ENCODE peak calls at places on chromosomes 3 and 15, in eight cellular contexts. One of them, this sample, is unnamed. For H3K4me1, the result is how much of the 10 kb centered on the place peaks cover.

GRCh38 chr15:93035953-93036810 is 52.8 kb downstream of the RGMA start:
- DNase-seq in neural progenitor cell: peak
- DNase-seq in pancreas: no peak
- DNase-seq in SK-N-SH: peak
- DNase-seq in psoas muscle: peak
- DNase-seq in PC-3: peak
- DNase-seq in A549: peak
- DNase-seq in cardiac muscle cell: peak
- DNase-seq in this sample: no peak

GRCh38 chr3:41095702-41096101 is 103.6 kb upstream of the CTNNB1 start:
- DNase-seq in neural progenitor cell: no peak
- DNase-seq in pancreas: no peak
- DNase-seq in SK-N-SH: no peak
- DNase-seq in psoas muscle: no peak
- DNase-seq in PC-3: no peak
- DNase-seq in A549: no peak
- DNase-seq in cardiac muscle cell: no peak
- DNase-seq in this sample: no peak

GRCh38 chr3:171185359-171185758 is 158.8 kb upstream of the SLC2A2 start:
- DNase-seq in neural progenitor cell: no peak
- DNase-seq in pancreas: no peak
- DNase-seq in SK-N-SH: no peak
- DNase-seq in psoas muscle: no peak
- DNase-seq in PC-3: no peak
- DNase-seq in A549: no peak
- DNase-seq in cardiac muscle cell: peak
- DNase-seq in this sample: no peak

GRCh38 chr15:38308242-38308641 is 55.6 kb downstream of the SPRED1 start:
- DNase-seq in neural progenitor cell: no peak
- DNase-seq in pancreas: no peak
- DNase-seq in SK-N-SH: no peak
- DNase-seq in psoas muscle: no peak
- DNase-seq in PC-3: no peak
- DNase-seq in A549: no peak
- DNase-seq in cardiac muscle cell: no peak
- DNase-seq in this sample: no peak

GRCh38 chr3:142656595-142656994 is 60.4 kb downstream of the PLS1 start:
- DNase-seq in neural progenitor cell: no peak
- DNase-seq in pancreas: no peak
- DNase-seq in SK-N-SH: no peak
- DNase-seq in psoas muscle: no peak
- DNase-seq in PC-3: no peak
- DNase-seq in A549: no peak
- DNase-seq in cardiac muscle cell: no peak
- DNase-seq in this sample: no peak

GRCh38 chr3:99031778-99032177 is 130.3 kb upstream of the DCBLD2 start:
- DNase-seq in neural progenitor cell: no peak
- DNase-seq in pancreas: no peak
- DNase-seq in SK-N-SH: no peak
- DNase-seq in psoas muscle: no peak
- DNase-seq in PC-3: no peak
- DNase-seq in A549: no peak
- DNase-seq in cardiac muscle cell: no peak
- DNase-seq in this sample: no peak

GRCh38 chr3:123843668-123844067 is 40.5 kb downstream of the MYLK start:
- DNase-seq in neural progenitor cell: peak
- DNase-seq in pancreas: no peak
- DNase-seq in SK-N-SH: no peak
- DNase-seq in psoas muscle: no peak
- DNase-seq in PC-3: no peak
- DNase-seq in A549: no peak
- DNase-seq in cardiac muscle cell: no peak
- DNase-seq in this sample: no peak

GRCh38 chr3:122786067-122786466 is 7.6 kb downstream of the HSPBAP1 start:
- DNase-seq in neural progenitor cell: no peak
- DNase-seq in pancreas: no peak
- DNase-seq in SK-N-SH: no peak
- DNase-seq in psoas muscle: no peak
- DNase-seq in PC-3: peak
- DNase-seq in A549: no peak
- DNase-seq in cardiac muscle cell: no peak
- DNase-seq in this sample: no peak

GRCh38 chr3:60742606-60743145 is 508.6 kb downstream of the FHIT start:
- DNase-seq in neural progenitor cell: peak
- DNase-seq in pancreas: no peak
- DNase-seq in SK-N-SH: no peak
- DNase-seq in psoas muscle: peak
- DNase-seq in PC-3: peak
- DNase-seq in A549: peak
- DNase-seq in cardiac muscle cell: peak
- DNase-seq in this sample: no peak
- TF ChIP-seq CTCF in neural progenitor cell: peak
- TF ChIP-seq CTCF in pancreas: no peak
- TF ChIP-seq CTCF in SK-N-SH: no peak
- TF ChIP-seq CTCF in psoas muscle: peak
- TF ChIP-seq CTCF in PC-3: peak
- TF ChIP-seq CTCF in A549: no peak
- TF ChIP-seq CTCF in cardiac muscle cell: peak
- TF ChIP-seq CTCF in this sample: no peak

GRCh38 chr3:177591371-177591770 is 394.1 kb upstream of the TBL1XR1 start:
- DNase-seq in neural progenitor cell: no peak
- DNase-seq in pancreas: peak
- DNase-seq in SK-N-SH: no peak
- DNase-seq in psoas muscle: no peak
- DNase-seq in PC-3: no peak
- DNase-seq in A549: no peak
- DNase-seq in cardiac muscle cell: no peak
- DNase-seq in this sample: peak
- H3K27ac ChIP-seq in neural progenitor cell: no peak
- H3K27ac ChIP-seq in pancreas: peak
- H3K27ac ChIP-seq in SK-N-SH: peak
- H3K27ac ChIP-seq in psoas muscle: no peak
- H3K27ac ChIP-seq in PC-3: no peak
- H3K27ac ChIP-seq in A549: peak
- H3K27ac ChIP-seq in cardiac muscle cell: no peak
- H3K27ac ChIP-seq in this sample: no peak

GRCh38 chr3:111803123-111803593 is 55.9 kb upstream of the PHLDB2 start:
- DNase-seq in neural progenitor cell: no peak
- DNase-seq in pancreas: peak
- DNase-seq in SK-N-SH: no peak
- DNase-seq in psoas muscle: peak
- DNase-seq in PC-3: peak
- DNase-seq in A549: peak
- DNase-seq in cardiac muscle cell: peak
- DNase-seq in this sample: peak

GRCh38 chr3:111802700-111803099 is 56.4 kb upstream of the PHLDB2 start:
- DNase-seq in neural progenitor cell: no peak
- DNase-seq in pancreas: no peak
- DNase-seq in SK-N-SH: no peak
- DNase-seq in psoas muscle: no peak
- DNase-seq in PC-3: no peak
- DNase-seq in A549: no peak
- DNase-seq in cardiac muscle cell: no peak
- DNase-seq in this sample: no peak

GRCh38 chr3:111799951-111800350 is 59.1 kb upstream of the PHLDB2 start:
- DNase-seq in neural progenitor cell: no peak
- DNase-seq in pancreas: no peak
- DNase-seq in SK-N-SH: no peak
- DNase-seq in psoas muscle: no peak
- DNase-seq in PC-3: no peak
- DNase-seq in A549: no peak
- DNase-seq in cardiac muscle cell: no peak
- DNase-seq in this sample: no peak

GRCh38 chr3:111801697-111802655 is 57.1 kb upstream of the PHLDB2 start:
- DNase-seq in neural progenitor cell: no peak
- DNase-seq in pancreas: no peak
- DNase-seq in SK-N-SH: no peak
- DNase-seq in psoas muscle: no peak
- DNase-seq in PC-3: peak
- DNase-seq in A549: no peak
- DNase-seq in cardiac muscle cell: no peak
- DNase-seq in this sample: no peak

GRCh38 chr3:111800472-111800871 is 58.6 kb upstream of the PHLDB2 start:
- DNase-seq in neural progenitor cell: no peak
- DNase-seq in pancreas: no peak
- DNase-seq in SK-N-SH: no peak
- DNase-seq in psoas muscle: no peak
- DNase-seq in PC-3: no peak
- DNase-seq in A549: no peak
- DNase-seq in cardiac muscle cell: no peak
- DNase-seq in this sample: no peak
- H3K4me1 ChIP-seq in neural progenitor cell: under half
- H3K4me1 ChIP-seq in pancreas: under half
- H3K4me1 ChIP-seq in SK-N-SH: under half
- H3K4me1 ChIP-seq in psoas muscle: under half
- H3K4me1 ChIP-seq in PC-3: under half
- H3K4me1 ChIP-seq in A549: half or more
- H3K4me1 ChIP-seq in cardiac muscle cell: under half
- H3K4me1 ChIP-seq in this sample: under half

GRCh38 chr3:19543212-19543841 is 390.7 kb downstream of the EFHB start:
- DNase-seq in neural progenitor cell: peak
- DNase-seq in pancreas: no peak
- DNase-seq in SK-N-SH: peak
- DNase-seq in psoas muscle: no peak
- DNase-seq in PC-3: peak
- DNase-seq in A549: no peak
- DNase-seq in cardiac muscle cell: peak
- DNase-seq in this sample: no peak
- TF ChIP-seq CTCF in neural progenitor cell: peak
- TF ChIP-seq CTCF in pancreas: no peak
- TF ChIP-seq CTCF in SK-N-SH: peak
- TF ChIP-seq CTCF in psoas muscle: peak
- TF ChIP-seq CTCF in PC-3: peak
- TF ChIP-seq CTCF in A549: peak
- TF ChIP-seq CTCF in cardiac muscle cell: no peak
- TF ChIP-seq CTCF in this sample: peak

GRCh38 chr15:74172751-74173544 is 562 bp upstream of the ISLR start:
- DNase-seq in neural progenitor cell: peak
- DNase-seq in pancreas: no peak
- DNase-seq in SK-N-SH: peak
- DNase-seq in psoas muscle: peak
- DNase-seq in PC-3: no peak
- DNase-seq in A549: no peak
- DNase-seq in cardiac muscle cell: peak
- DNase-seq in this sample: no peak
- H3K27ac ChIP-seq in neural progenitor cell: no peak
- H3K27ac ChIP-seq in pancreas: no peak
- H3K27ac ChIP-seq in SK-N-SH: peak
- H3K27ac ChIP-seq in psoas muscle: peak
- H3K27ac ChIP-seq in PC-3: no peak
- H3K27ac ChIP-seq in A549: no peak
- H3K27ac ChIP-seq in cardiac muscle cell: no peak
- H3K27ac ChIP-seq in this sample: peak

GRCh38 chr3:58332575-58333179 is at the start of gene PXK:
- DNase-seq in neural progenitor cell: peak
- DNase-seq in pancreas: peak
- DNase-seq in SK-N-SH: peak
- DNase-seq in psoas muscle: peak
- DNase-seq in PC-3: peak
- DNase-seq in A549: peak
- DNase-seq in cardiac muscle cell: peak
- DNase-seq in this sample: peak

GRCh38 chr3:58331593-58332152 is 1.0 kb upstream of the PXK start:
- DNase-seq in neural progenitor cell: no peak
- DNase-seq in pancreas: no peak
- DNase-seq in SK-N-SH: no peak
- DNase-seq in psoas muscle: no peak
- DNase-seq in PC-3: no peak
- DNase-seq in A549: no peak
- DNase-seq in cardiac muscle cell: no peak
- DNase-seq in this sample: no peak

GRCh38 chr3:58335432-58335947 is 2.8 kb downstream of the PXK start:
- DNase-seq in neural progenitor cell: no peak
- DNase-seq in pancreas: no peak
- DNase-seq in SK-N-SH: no peak
- DNase-seq in psoas muscle: no peak
- DNase-seq in PC-3: no peak
- DNase-seq in A549: no peak
- DNase-seq in cardiac muscle cell: no peak
- DNase-seq in this sample: no peak

GRCh38 chr3:58334013-58334321 is 1.3 kb downstream of the PXK start:
- DNase-seq in neural progenitor cell: peak
- DNase-seq in pancreas: no peak
- DNase-seq in SK-N-SH: no peak
- DNase-seq in psoas muscle: no peak
- DNase-seq in PC-3: no peak
- DNase-seq in A549: no peak
- DNase-seq in cardiac muscle cell: no peak
- DNase-seq in this sample: no peak

GRCh38 chr3:58333206-58334012 is 717 bp downstream of the PXK start:
- DNase-seq in neural progenitor cell: peak
- DNase-seq in pancreas: peak
- DNase-seq in SK-N-SH: peak
- DNase-seq in psoas muscle: peak
- DNase-seq in PC-3: peak
- DNase-seq in A549: no peak
- DNase-seq in cardiac muscle cell: peak
- DNase-seq in this sample: no peak
- H3K4me1 ChIP-seq in neural progenitor cell: under half
- H3K4me1 ChIP-seq in pancreas: under half
- H3K4me1 ChIP-seq in SK-N-SH: under half
- H3K4me1 ChIP-seq in psoas muscle: under half
- H3K4me1 ChIP-seq in PC-3: under half
- H3K4me1 ChIP-seq in A549: under half
- H3K4me1 ChIP-seq in cardiac muscle cell: under half
- H3K4me1 ChIP-seq in this sample: under half

DNA sequence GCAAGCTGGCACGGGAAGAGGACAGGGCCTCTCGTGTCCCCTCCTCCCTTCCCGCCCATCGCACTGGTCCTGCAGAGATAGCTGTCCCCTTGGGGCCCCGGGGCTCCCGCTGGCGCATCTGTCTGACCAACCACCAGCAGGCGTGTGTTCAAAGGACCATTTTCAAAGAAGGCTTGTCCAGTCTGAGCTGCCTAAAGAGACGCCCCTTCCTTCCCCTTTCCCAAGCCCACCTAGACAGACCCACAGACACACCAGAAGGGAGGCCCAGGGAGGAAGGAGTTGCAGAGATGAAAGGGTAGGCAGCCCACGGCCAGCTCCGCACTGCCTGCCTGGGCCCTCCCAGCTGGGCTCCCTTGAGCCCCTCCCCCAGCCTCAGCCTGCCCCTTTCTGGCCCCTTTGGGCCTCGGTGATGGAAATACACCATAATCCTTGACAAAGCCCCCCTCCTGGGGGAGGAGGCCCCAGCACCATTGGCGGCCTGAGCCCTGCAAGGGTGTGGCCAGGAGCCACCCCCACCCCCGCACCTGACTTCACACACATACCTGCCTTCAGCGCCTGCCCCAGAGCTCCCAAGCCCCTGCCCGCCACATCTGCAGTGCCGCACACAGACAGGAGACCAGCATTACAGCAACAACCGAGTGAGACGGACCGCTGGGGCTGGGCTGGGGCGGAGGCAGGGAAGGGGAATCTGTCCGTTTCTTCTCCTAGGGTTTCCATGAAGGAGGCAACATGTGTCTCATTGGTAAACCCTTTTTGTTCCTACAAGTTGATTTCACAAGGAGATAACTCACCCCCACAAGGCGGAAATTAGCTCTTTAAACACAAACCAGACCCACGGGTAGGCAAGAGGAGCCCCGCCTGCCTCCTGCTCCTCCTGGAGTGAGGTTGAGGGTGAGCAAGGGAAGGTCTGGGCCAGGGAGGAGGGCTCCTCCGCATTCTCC is at the start of gene STRA6:
- DNase-seq in neural progenitor cell: peak
- DNase-seq in pancreas: no peak
- DNase-seq in SK-N-SH: peak
- DNase-seq in psoas muscle: no peak
- DNase-seq in PC-3: no peak
- DNase-seq in A549: peak
- DNase-seq in cardiac muscle cell: peak
- DNase-seq in this sample: no peak
- TF ChIP-seq CTCF in neural progenitor cell: peak
- TF ChIP-seq CTCF in pancreas: no peak
- TF ChIP-seq CTCF in SK-N-SH: peak
- TF ChIP-seq CTCF in psoas muscle: no peak
- TF ChIP-seq CTCF in PC-3: no peak
- TF ChIP-seq CTCF in A549: no peak
- TF ChIP-seq CTCF in cardiac muscle cell: no peak
- TF ChIP-seq CTCF in this sample: no peak

This sample was measured in lung.